ENCODE peak calls at places on chromosomes 13 and 19, in four cellular contexts. X is NCI-H774, T is lower leg skin, Y is type B pancreatic cell. F is an unnamed sample.

GRCh38 chr13:108919036-108919907 is 289.9 kb downstream of the MYO16 start:
- DNase-seq in X (no peak), T (no peak), Y (no peak), F (no peak)

GRCh38 chr13:75223981-75224742 is 257.8 kb downstream of the TBC1D4 start:
- DNase-seq in X (no peak), T (no peak), Y (no peak), F (no peak)

GRCh38 chr13:51821666-51822065 is 17.7 kb upstream of the DHRS12 start:
- DNase-seq in X (no peak), T (no peak), Y (no peak), F (no peak)

GRCh38 chr13:108214511-108215383 is 589 bp downstream of the LIG4 start:
- DNase-seq in X (peak), T (no peak), Y (no peak), F (no peak)

GRCh38 chr13:42329239-42329638 is 57.3 kb downstream of the AKAP11 start:
- DNase-seq in X (no peak), T (no peak), Y (no peak), F (no peak)

GRCh38 chr19:55640043-55640576 is 692 bp upstream of the ZNF580 start:
- DNase-seq in X (peak), T (no peak), Y (peak), F (no peak)

GRCh38 chr13:99467764-99468163 is 33.5 kb upstream of the TM9SF2 start:
- DNase-seq in X (no peak), T (no peak), Y (no peak), F (no peak)

GRCh38 chr13:50198508-50198907 is 183.3 kb downstream of the KCNRG start:
- DNase-seq in X (no peak), T (no peak), Y (no peak), F (no peak)

GRCh38 chr19:42629191-42629590 is 34.5 kb upstream of the CEACAM8 start:
- DNase-seq in X (no peak), T (no peak), Y (no peak), F (no peak)

GRCh38 chr13:62556973-62557372 is 1141.3 kb upstream of the PCDH20 start:
- DNase-seq in X (no peak), T (no peak), Y (no peak), F (no peak)

GRCh38 chr19:43699506-43700367 is 16.1 kb upstream of the IRGC start:
- DNase-seq in X (no peak), T (peak), Y (peak), F (no peak)

GRCh38 chr19:41411682-41412265 is 14.2 kb downstream of the BCKDHA start:
- DNase-seq in X (no peak), T (no peak), Y (no peak), F (no peak)

GRCh38 chr13:99311748-99312492 is 4.7 kb upstream of the GPR183 start:
- DNase-seq in X (no peak), T (no peak), Y (no peak), F (no peak)

GRCh38 chr19:43934055-43934984 is 762 bp downstream of the ZNF45 start:
- DNase-seq in X (no peak), T (no peak), Y (no peak), F (no peak)

GRCh38 chr19:14375055-14375581 is 6.1 kb upstream of the ADGRE5 start:
- DNase-seq in X (no peak), T (peak), Y (no peak), F (no peak)

GRCh38 chr19:7187605-7188339 is 106.4 kb downstream of the INSR start:
- DNase-seq in X (no peak), T (no peak), Y (no peak), F (no peak)

GRCh38 chr19:6066661-6067646 is 43.3 kb downstream of the RFX2 start:
- DNase-seq in X (peak), T (peak), Y (no peak), F (peak)

GRCh38 chr19:13244920-13245319 is 94.7 kb downstream of the IER2 start:
- DNase-seq in X (no peak), T (no peak), Y (no peak), F (no peak)

GRCh38 chr19:39771751-39772150 is 6.9 kb upstream of the LEUTX start:
- DNase-seq in X (no peak), T (no peak), Y (no peak), F (no peak)

GRCh38 chr13:46146898-46147297 is 35.1 kb downstream of the LCP1 start:
- DNase-seq in X (no peak), T (no peak), Y (no peak), F (no peak)

GRCh38 chr13:78491978-78492377 is 111.4 kb downstream of the POU4F1 start:
- DNase-seq in X (no peak), T (no peak), Y (no peak), F (no peak)

GRCh38 chr19:16527971-16528521 is 14.2 kb downstream of the CHERP start:
- DNase-seq in X (no peak), T (no peak), Y (no peak), F (no peak)

GRCh38 chr13:56752630-56753029 is 388.1 kb upstream of the PRR20A start:
- DNase-seq in X (no peak), T (no peak), Y (no peak), F (no peak)

GRCh38 chr19:44745386-44745831 is 3.1 kb upstream of the BCL3 start:
- DNase-seq in X (no peak), T (peak), Y (no peak), F (peak)

GRCh38 chr13:66693656-66694055 is 536.5 kb downstream of the PCDH9 start:
- DNase-seq in X (no peak), T (no peak), Y (no peak), F (no peak)

GRCh38 chr13:109610517-109610916 is 175.9 kb downstream of the IRS2 start:
- DNase-seq in X (no peak), T (no peak), Y (no peak), F (no peak)

GRCh38 chr19:41265376-41266153 is 1.4 kb downstream of the HNRNPUL1 start:
- DNase-seq in X (no peak), T (no peak), Y (no peak), F (no peak)